ENCODE peak calls at places on chromosomes 2 and 18, in four cellular contexts. U is renal cortical epithelial cell, S is sigmoid colon, D is naive B cell. L is an unnamed sample.
A peak's percentile ranks its signal among the peaks of the same experiment; 100 is the strongest.

GRCh38 chr2:241961454-241961853 is 91.9 kb downstream of the RTP5 start:
- DNase-seq in U (no peak), S (peak; percentile 48), D (no peak), L (no peak)

GRCh38 chr2:119116411-119117295 is 41.9 kb downstream of the C1QL2 start:
- DNase-seq in U (no peak), S (no peak), D (no peak), L (no peak)

GRCh38 chr2:75605770-75606535 is 40.6 kb upstream of the MRPL19 start:
- DNase-seq in U (peak; percentile 99), S (no peak), D (no peak), L (no peak)

GRCh38 chr18:45569566-45569965 is 45.7 kb upstream of the SLC14A2 start:
- DNase-seq in U (no peak), S (no peak), D (no peak), L (no peak)

GRCh38 chr2:47023332-47023731 is 107.7 kb upstream of the MCFD2 start:
- DNase-seq in U (no peak), S (no peak), D (no peak), L (no peak)

GRCh38 chr2:161171595-161171929 is 11.3 kb downstream of the TANK start:
- DNase-seq in U (no peak), S (no peak), D (no peak), L (no peak)

GRCh38 chr18:44651918-44652317 is 28.8 kb upstream of the SETBP1 start:
- DNase-seq in U (no peak), S (no peak), D (no peak), L (no peak)

GRCh38 chr2:25521665-25522387 is 151.6 kb downstream of the DTNB start:
- DNase-seq in U (peak; percentile 67), S (no peak), D (peak; percentile 71), L (no peak)

GRCh38 chr2:207338220-207338607 is 172.5 kb upstream of the KLF7 start:
- DNase-seq in U (no peak), S (no peak), D (no peak), L (no peak)